ENCODE peak calls at places on chromosomes 6 and 20, in nine cellular contexts. One of them, this sample, is unnamed.

GRCh38 chr6:82169138-82169876 is 78.2 kb downstream of the IBTK start:
- DNase-seq in spleen: no peak
- DNase-seq in putamen: no peak
- DNase-seq in HFFc6: no peak
- DNase-seq in dermis blood vessel endothelial cell: no peak
- DNase-seq in stomach: no peak
- DNase-seq in fibroblast of mammary gland: no peak
- DNase-seq in stimulated activated CD8-positive, alpha-beta memory T cell treated with anti-CD3 and anti-CD28 coated beads, Interleukin-15, amount 100 ng/mL, for 24 hours: no peak
- DNase-seq in mesothelial cell of epicardium: no peak
- DNase-seq in this sample: no peak

GRCh38 chr6:31692353-31692752 is 10.8 kb downstream of the ABHD16A start:
- DNase-seq in spleen: no peak
- DNase-seq in putamen: peak
- DNase-seq in HFFc6: no peak
- DNase-seq in dermis blood vessel endothelial cell: no peak
- DNase-seq in stomach: no peak
- DNase-seq in fibroblast of mammary gland: no peak
- DNase-seq in stimulated activated CD8-positive, alpha-beta memory T cell treated with anti-CD3 and anti-CD28 coated beads, Interleukin-15, amount 100 ng/mL, for 24 hours: no peak
- DNase-seq in mesothelial cell of epicardium: no peak
- DNase-seq in this sample: no peak

GRCh38 chr6:148760568-148761531 is 14.0 kb downstream of the UST start:
- DNase-seq in spleen: peak
- DNase-seq in putamen: peak
- DNase-seq in HFFc6: peak
- DNase-seq in dermis blood vessel endothelial cell: no peak
- DNase-seq in stomach: peak
- DNase-seq in fibroblast of mammary gland: peak
- DNase-seq in stimulated activated CD8-positive, alpha-beta memory T cell treated with anti-CD3 and anti-CD28 coated beads, Interleukin-15, amount 100 ng/mL, for 24 hours: peak
- DNase-seq in mesothelial cell of epicardium: no peak
- DNase-seq in this sample: no peak

GRCh38 chr20:20009784-20010253 is 7.3 kb upstream of the NAA20 start:
- DNase-seq in spleen: no peak
- DNase-seq in putamen: peak
- DNase-seq in HFFc6: no peak
- DNase-seq in dermis blood vessel endothelial cell: no peak
- DNase-seq in stomach: no peak
- DNase-seq in fibroblast of mammary gland: no peak
- DNase-seq in stimulated activated CD8-positive, alpha-beta memory T cell treated with anti-CD3 and anti-CD28 coated beads, Interleukin-15, amount 100 ng/mL, for 24 hours: no peak
- DNase-seq in mesothelial cell of epicardium: no peak
- DNase-seq in this sample: no peak

GRCh38 chr20:45629496-45630100 is at the start of gene WFDC10A:
- DNase-seq in spleen: no peak
- DNase-seq in putamen: no peak
- DNase-seq in HFFc6: peak
- DNase-seq in dermis blood vessel endothelial cell: peak
- DNase-seq in stomach: peak
- DNase-seq in fibroblast of mammary gland: peak
- DNase-seq in stimulated activated CD8-positive, alpha-beta memory T cell treated with anti-CD3 and anti-CD28 coated beads, Interleukin-15, amount 100 ng/mL, for 24 hours: no peak
- DNase-seq in mesothelial cell of epicardium: no peak
- DNase-seq in this sample: no peak

GRCh38 chr20:53692465-53693067 is 98.9 kb upstream of the ZNF217 start:
- DNase-seq in spleen: peak
- DNase-seq in putamen: no peak
- DNase-seq in HFFc6: peak
- DNase-seq in dermis blood vessel endothelial cell: peak
- DNase-seq in stomach: no peak
- DNase-seq in fibroblast of mammary gland: peak
- DNase-seq in stimulated activated CD8-positive, alpha-beta memory T cell treated with anti-CD3 and anti-CD28 coated beads, Interleukin-15, amount 100 ng/mL, for 24 hours: no peak
- DNase-seq in mesothelial cell of epicardium: no peak
- DNase-seq in this sample: no peak

GRCh38 chr20:35040090-35040489 is 52.5 kb downstream of the TRPC4AP start:
- DNase-seq in spleen: no peak
- DNase-seq in putamen: no peak
- DNase-seq in HFFc6: no peak
- DNase-seq in dermis blood vessel endothelial cell: no peak
- DNase-seq in stomach: no peak
- DNase-seq in fibroblast of mammary gland: no peak
- DNase-seq in stimulated activated CD8-positive, alpha-beta memory T cell treated with anti-CD3 and anti-CD28 coated beads, Interleukin-15, amount 100 ng/mL, for 24 hours: no peak
- DNase-seq in mesothelial cell of epicardium: no peak
- DNase-seq in this sample: no peak

GRCh38 chr20:15248618-15249395 is 911.4 kb upstream of the FLRT3 start:
- DNase-seq in spleen: no peak
- DNase-seq in putamen: no peak
- DNase-seq in HFFc6: no peak
- DNase-seq in dermis blood vessel endothelial cell: no peak
- DNase-seq in stomach: no peak
- DNase-seq in fibroblast of mammary gland: no peak
- DNase-seq in stimulated activated CD8-positive, alpha-beta memory T cell treated with anti-CD3 and anti-CD28 coated beads, Interleukin-15, amount 100 ng/mL, for 24 hours: no peak
- DNase-seq in mesothelial cell of epicardium: no peak
- DNase-seq in this sample: no peak

GRCh38 chr6:159646731-159647130 is 46.3 kb downstream of the SOD2 start:
- DNase-seq in spleen: no peak
- DNase-seq in putamen: no peak
- DNase-seq in HFFc6: no peak
- DNase-seq in dermis blood vessel endothelial cell: no peak
- DNase-seq in stomach: no peak
- DNase-seq in fibroblast of mammary gland: peak
- DNase-seq in stimulated activated CD8-positive, alpha-beta memory T cell treated with anti-CD3 and anti-CD28 coated beads, Interleukin-15, amount 100 ng/mL, for 24 hours: no peak
- DNase-seq in mesothelial cell of epicardium: no peak
- DNase-seq in this sample: no peak

GRCh38 chr20:49832632-49833327 is 20.2 kb downstream of the SLC9A8 start:
- DNase-seq in spleen: no peak
- DNase-seq in putamen: no peak
- DNase-seq in HFFc6: no peak
- DNase-seq in dermis blood vessel endothelial cell: no peak
- DNase-seq in stomach: no peak
- DNase-seq in fibroblast of mammary gland: peak
- DNase-seq in stimulated activated CD8-positive, alpha-beta memory T cell treated with anti-CD3 and anti-CD28 coated beads, Interleukin-15, amount 100 ng/mL, for 24 hours: no peak
- DNase-seq in mesothelial cell of epicardium: no peak
- DNase-seq in this sample: no peak

GRCh38 chr20:51082988-51083387 is 60.1 kb upstream of the KCNG1 start:
- DNase-seq in spleen: no peak
- DNase-seq in putamen: no peak
- DNase-seq in HFFc6: no peak
- DNase-seq in dermis blood vessel endothelial cell: no peak
- DNase-seq in stomach: no peak
- DNase-seq in fibroblast of mammary gland: no peak
- DNase-seq in stimulated activated CD8-positive, alpha-beta memory T cell treated with anti-CD3 and anti-CD28 coated beads, Interleukin-15, amount 100 ng/mL, for 24 hours: no peak
- DNase-seq in mesothelial cell of epicardium: no peak
- DNase-seq in this sample: no peak

GRCh38 chr6:93424303-93425064 is 5.1 kb upstream of the EPHA7 start:
- DNase-seq in spleen: no peak
- DNase-seq in putamen: no peak
- DNase-seq in HFFc6: no peak
- DNase-seq in dermis blood vessel endothelial cell: peak
- DNase-seq in stomach: no peak
- DNase-seq in fibroblast of mammary gland: no peak
- DNase-seq in stimulated activated CD8-positive, alpha-beta memory T cell treated with anti-CD3 and anti-CD28 coated beads, Interleukin-15, amount 100 ng/mL, for 24 hours: no peak
- DNase-seq in mesothelial cell of epicardium: no peak
- DNase-seq in this sample: no peak

GRCh38 chr20:10861619-10862018 is 187.8 kb upstream of the JAG1 start:
- DNase-seq in spleen: no peak
- DNase-seq in putamen: no peak
- DNase-seq in HFFc6: no peak
- DNase-seq in dermis blood vessel endothelial cell: peak
- DNase-seq in stomach: peak
- DNase-seq in fibroblast of mammary gland: no peak
- DNase-seq in stimulated activated CD8-positive, alpha-beta memory T cell treated with anti-CD3 and anti-CD28 coated beads, Interleukin-15, amount 100 ng/mL, for 24 hours: no peak
- DNase-seq in mesothelial cell of epicardium: no peak
- DNase-seq in this sample: no peak

GRCh38 chr20:58570181-58570859 is 55.1 kb upstream of the APCDD1L start:
- DNase-seq in spleen: peak
- DNase-seq in putamen: no peak
- DNase-seq in HFFc6: no peak
- DNase-seq in dermis blood vessel endothelial cell: no peak
- DNase-seq in stomach: no peak
- DNase-seq in fibroblast of mammary gland: peak
- DNase-seq in stimulated activated CD8-positive, alpha-beta memory T cell treated with anti-CD3 and anti-CD28 coated beads, Interleukin-15, amount 100 ng/mL, for 24 hours: no peak
- DNase-seq in mesothelial cell of epicardium: no peak
- DNase-seq in this sample: no peak

GRCh38 chr20:25195962-25196700 is 619 bp downstream of the ENTPD6 start:
- DNase-seq in spleen: no peak
- DNase-seq in putamen: no peak
- DNase-seq in HFFc6: peak
- DNase-seq in dermis blood vessel endothelial cell: peak
- DNase-seq in stomach: peak
- DNase-seq in fibroblast of mammary gland: no peak
- DNase-seq in stimulated activated CD8-positive, alpha-beta memory T cell treated with anti-CD3 and anti-CD28 coated beads, Interleukin-15, amount 100 ng/mL, for 24 hours: no peak
- DNase-seq in mesothelial cell of epicardium: no peak
- DNase-seq in this sample: no peak

GRCh38 chr20:38211200-38212097 is 46.4 kb upstream of the TGM2 start:
- DNase-seq in spleen: no peak
- DNase-seq in putamen: no peak
- DNase-seq in HFFc6: no peak
- DNase-seq in dermis blood vessel endothelial cell: no peak
- DNase-seq in stomach: no peak
- DNase-seq in fibroblast of mammary gland: no peak
- DNase-seq in stimulated activated CD8-positive, alpha-beta memory T cell treated with anti-CD3 and anti-CD28 coated beads, Interleukin-15, amount 100 ng/mL, for 24 hours: no peak
- DNase-seq in mesothelial cell of epicardium: no peak
- DNase-seq in this sample: no peak

GRCh38 chr6:44311767-44312166 is 1.4 kb downstream of the AARS2 start:
- DNase-seq in spleen: no peak
- DNase-seq in putamen: no peak
- DNase-seq in HFFc6: no peak
- DNase-seq in dermis blood vessel endothelial cell: no peak
- DNase-seq in stomach: no peak
- DNase-seq in fibroblast of mammary gland: no peak
- DNase-seq in stimulated activated CD8-positive, alpha-beta memory T cell treated with anti-CD3 and anti-CD28 coated beads, Interleukin-15, amount 100 ng/mL, for 24 hours: no peak
- DNase-seq in mesothelial cell of epicardium: no peak
- DNase-seq in this sample: no peak

GRCh38 chr6:107152633-107153032 is 37.3 kb upstream of the BEND3 start:
- DNase-seq in spleen: no peak
- DNase-seq in putamen: no peak
- DNase-seq in HFFc6: no peak
- DNase-seq in dermis blood vessel endothelial cell: no peak
- DNase-seq in stomach: no peak
- DNase-seq in fibroblast of mammary gland: no peak
- DNase-seq in stimulated activated CD8-positive, alpha-beta memory T cell treated with anti-CD3 and anti-CD28 coated beads, Interleukin-15, amount 100 ng/mL, for 24 hours: no peak
- DNase-seq in mesothelial cell of epicardium: no peak
- DNase-seq in this sample: no peak

This sample was measured in omental fat pad.